ENCODE peak calls at places on chromosomes 12 and 14, in five cellular contexts. One of them, this sample, is unnamed.

GRCh38 chr12:70829070-70829469 is 91.5 kb downstream of the PTPRR start:
- DNase-seq in breast epithelium: no peak
- DNase-seq in IMR-90: no peak
- DNase-seq in prostate gland: no peak
- DNase-seq in lower lobe of right lung: no peak
- DNase-seq in this sample: no peak

GRCh38 chr12:32159381-32159780 is 52.7 kb downstream of the BICD1 start:
- DNase-seq in lower lobe of right lung: no peak
- DNase-seq in prostate gland: no peak
- DNase-seq in IMR-90: no peak
- DNase-seq in breast epithelium: no peak
- DNase-seq in this sample: no peak

GRCh38 chr14:74401504-74402241 is 24.3 kb downstream of the SYNDIG1L start:
- DNase-seq in IMR-90: no peak
- DNase-seq in prostate gland: no peak
- DNase-seq in breast epithelium: no peak
- DNase-seq in lower lobe of right lung: no peak
- DNase-seq in this sample: no peak

GRCh38 chr12:102978316-102978715 is 20.8 kb downstream of the ASCL1 start:
- DNase-seq in breast epithelium: no peak
- DNase-seq in lower lobe of right lung: no peak
- DNase-seq in IMR-90: no peak
- DNase-seq in prostate gland: no peak
- DNase-seq in this sample: no peak

GRCh38 chr12:116882742-116883141 is 1.5 kb upstream of the HRK start:
- DNase-seq in IMR-90: peak; percentile 61
- DNase-seq in prostate gland: no peak
- DNase-seq in breast epithelium: no peak
- DNase-seq in lower lobe of right lung: no peak
- DNase-seq in this sample: peak; percentile 77

GRCh38 chr12:12282761-12283160 is 15.9 kb upstream of the LRP6 start:
- DNase-seq in IMR-90: peak; percentile 85
- DNase-seq in prostate gland: no peak
- DNase-seq in lower lobe of right lung: no peak
- DNase-seq in breast epithelium: no peak
- DNase-seq in this sample: peak; percentile 71

GRCh38 chr14:20383636-20384035 is 29.7 kb downstream of the TEP1 start:
- DNase-seq in IMR-90: no peak
- DNase-seq in prostate gland: no peak
- DNase-seq in breast epithelium: no peak
- DNase-seq in lower lobe of right lung: no peak
- DNase-seq in this sample: no peak

GRCh38 chr12:19970116-19970515 is 398.2 kb upstream of the PDE3A start:
- DNase-seq in IMR-90: peak; percentile 61
- DNase-seq in breast epithelium: no peak
- DNase-seq in lower lobe of right lung: no peak
- DNase-seq in prostate gland: no peak
- DNase-seq in this sample: peak; percentile 73

GRCh38 chr14:59356783-59357182 is 108.4 kb downstream of the GPR135 start:
- DNase-seq in prostate gland: no peak
- DNase-seq in IMR-90: no peak
- DNase-seq in lower lobe of right lung: no peak
- DNase-seq in breast epithelium: no peak
- DNase-seq in this sample: no peak

GRCh38 chr12:32918890-32919791 is 22.6 kb upstream of the PKP2 start:
- DNase-seq in IMR-90: peak; percentile 27
- DNase-seq in lower lobe of right lung: no peak
- DNase-seq in prostate gland: no peak
- DNase-seq in breast epithelium: no peak
- DNase-seq in this sample: peak; percentile 95

GRCh38 chr14:62616668-62617067 is 428.6 kb downstream of the KCNH5 start:
- DNase-seq in IMR-90: no peak
- DNase-seq in breast epithelium: no peak
- DNase-seq in prostate gland: no peak
- DNase-seq in lower lobe of right lung: no peak
- DNase-seq in this sample: no peak

GRCh38 chr14:68932219-68932618 is 46.9 kb downstream of the ACTN1 start:
- DNase-seq in breast epithelium: no peak
- DNase-seq in IMR-90: peak; percentile 89
- DNase-seq in lower lobe of right lung: no peak
- DNase-seq in prostate gland: no peak
- DNase-seq in this sample: peak; percentile 71

GRCh38 chr14:91968280-91968679 is 20.8 kb upstream of the FBLN5 start:
- DNase-seq in prostate gland: no peak
- DNase-seq in IMR-90: no peak
- DNase-seq in lower lobe of right lung: no peak
- DNase-seq in breast epithelium: no peak
- DNase-seq in this sample: no peak

GRCh38 chr14:45177081-45177480 is 41.4 kb downstream of the FANCM start:
- DNase-seq in IMR-90: peak; percentile 86
- DNase-seq in prostate gland: no peak
- DNase-seq in lower lobe of right lung: no peak
- DNase-seq in breast epithelium: no peak
- DNase-seq in this sample: peak; percentile 91

GRCh38 chr12:23555808-23556207 is 393.7 kb downstream of the SOX5 start:
- DNase-seq in lower lobe of right lung: no peak
- DNase-seq in prostate gland: no peak
- DNase-seq in breast epithelium: no peak
- DNase-seq in IMR-90: no peak
- DNase-seq in this sample: no peak

GRCh38 chr12:23552417-23552816 is 397.1 kb downstream of the SOX5 start:
- DNase-seq in breast epithelium: no peak
- DNase-seq in IMR-90: no peak
- DNase-seq in prostate gland: no peak
- DNase-seq in lower lobe of right lung: no peak
- DNase-seq in this sample: no peak

GRCh38 chr12:23556661-23557060 is 392.8 kb downstream of the SOX5 start:
- DNase-seq in prostate gland: no peak
- DNase-seq in breast epithelium: no peak
- DNase-seq in IMR-90: no peak
- DNase-seq in lower lobe of right lung: no peak
- DNase-seq in this sample: no peak

GRCh38 chr12:23559268-23559753 is 390.2 kb downstream of the SOX5 start:
- DNase-seq in IMR-90: no peak
- DNase-seq in breast epithelium: no peak
- DNase-seq in prostate gland: no peak
- DNase-seq in lower lobe of right lung: no peak
- DNase-seq in this sample: no peak

GRCh38 chr12:23555180-23555784 is 394.2 kb downstream of the SOX5 start:
- DNase-seq in breast epithelium: no peak
- DNase-seq in prostate gland: no peak
- DNase-seq in lower lobe of right lung: no peak
- DNase-seq in IMR-90: no peak
- DNase-seq in this sample: no peak
- H3K4me3 ChIP-seq in breast epithelium: no peak overlapping the region
- H3K4me3 ChIP-seq in prostate gland: no peak overlapping the region
- H3K4me3 ChIP-seq in lower lobe of right lung: no peak overlapping the region
- H3K4me3 ChIP-seq in IMR-90: no peak overlapping the region
- H3K4me3 ChIP-seq in this sample: no peak overlapping the region

GRCh38 chr12:93896427-93896826 is 219.3 kb downstream of the CRADD start:
- DNase-seq in breast epithelium: no peak
- DNase-seq in IMR-90: peak; percentile 15
- DNase-seq in lower lobe of right lung: no peak
- DNase-seq in prostate gland: no peak
- DNase-seq in this sample: peak; percentile 32
- TF ChIP-seq CTCF in breast epithelium: no peak
- TF ChIP-seq CTCF in IMR-90: peak; percentile 16
- TF ChIP-seq CTCF in lower lobe of right lung: no peak
- TF ChIP-seq CTCF in prostate gland: no peak
- TF ChIP-seq CTCF in this sample: no peak

GRCh38 chr14:56816575-56817391 is 6.5 kb upstream of the OTX2 start:
- DNase-seq in lower lobe of right lung: no peak
- DNase-seq in breast epithelium: no peak
- DNase-seq in prostate gland: no peak
- DNase-seq in IMR-90: no peak
- DNase-seq in this sample: peak; percentile 9

GRCh38 chr14:56812364-56813103 is 2.3 kb upstream of the OTX2 start:
- DNase-seq in breast epithelium: no peak
- DNase-seq in prostate gland: no peak
- DNase-seq in lower lobe of right lung: no peak
- DNase-seq in IMR-90: no peak
- DNase-seq in this sample: no peak

GRCh38 chr14:56815301-56815700 is 5.0 kb upstream of the OTX2 start:
- DNase-seq in prostate gland: no peak
- DNase-seq in IMR-90: no peak
- DNase-seq in breast epithelium: no peak
- DNase-seq in lower lobe of right lung: no peak
- DNase-seq in this sample: no peak

GRCh38 chr14:56813143-56813551 is 2.9 kb upstream of the OTX2 start:
- DNase-seq in lower lobe of right lung: no peak
- DNase-seq in breast epithelium: no peak
- DNase-seq in IMR-90: no peak
- DNase-seq in prostate gland: no peak
- DNase-seq in this sample: no peak

DNA sequence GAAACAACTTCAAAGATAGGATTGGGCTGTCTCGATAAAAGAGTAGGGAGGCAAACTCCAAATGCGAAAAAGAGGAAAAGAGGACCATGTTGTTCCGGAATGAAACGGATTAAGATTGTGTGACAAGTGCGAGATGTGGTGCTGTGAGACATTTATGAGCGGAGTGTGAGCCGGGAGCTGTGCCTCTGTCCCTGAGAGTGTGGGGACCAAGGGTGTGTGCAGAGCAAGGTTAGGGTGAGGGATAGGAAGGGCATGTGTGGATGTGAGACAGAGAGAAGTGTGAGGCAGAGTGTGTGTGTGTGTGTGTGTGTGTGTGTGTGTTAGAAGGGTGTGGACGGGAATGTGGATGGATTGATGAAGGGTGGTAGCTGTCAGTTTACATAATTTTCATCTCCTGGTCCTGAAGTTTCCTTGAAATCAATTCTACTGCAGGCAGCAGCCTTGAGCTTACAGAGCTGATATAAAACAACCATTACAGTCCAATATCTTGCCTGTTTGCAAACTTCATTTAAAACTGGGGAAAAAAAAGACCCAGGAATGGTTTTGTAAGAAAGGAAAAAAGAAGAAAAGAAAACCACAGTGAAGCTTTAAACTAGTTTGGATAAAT is 4.3 kb upstream of the OTX2 start:
- DNase-seq in IMR-90: no peak
- DNase-seq in prostate gland: no peak
- DNase-seq in lower lobe of right lung: no peak
- DNase-seq in breast epithelium: no peak
- DNase-seq in this sample: no peak
- H3K4me3 ChIP-seq in IMR-90: no peak overlapping the region
- H3K4me3 ChIP-seq in prostate gland: no peak overlapping the region
- H3K4me3 ChIP-seq in lower lobe of right lung: no peak overlapping the region
- H3K4me3 ChIP-seq in breast epithelium: no peak overlapping the region
- H3K4me3 ChIP-seq in this sample: no peak overlapping the region

GRCh38 chr14:89537911-89538310 is 120.9 kb upstream of the FOXN3 start:
- DNase-seq in prostate gland: no peak
- DNase-seq in IMR-90: no peak
- DNase-seq in lower lobe of right lung: no peak
- DNase-seq in breast epithelium: no peak
- DNase-seq in this sample: no peak
- TF ChIP-seq CTCF in prostate gland: no peak
- TF ChIP-seq CTCF in IMR-90: no peak
- TF ChIP-seq CTCF in lower lobe of right lung: no peak
- TF ChIP-seq CTCF in breast epithelium: no peak
- TF ChIP-seq CTCF in this sample: no peak

GRCh38 chr14:95327558-95328374 is 8.1 kb upstream of the CLMN start:
- DNase-seq in IMR-90: no peak
- DNase-seq in prostate gland: no peak
- DNase-seq in breast epithelium: no peak
- DNase-seq in lower lobe of right lung: no peak
- DNase-seq in this sample: no peak
- H3K4me3 ChIP-seq in IMR-90: no peak overlapping the region
- H3K4me3 ChIP-seq in prostate gland: no peak overlapping the region
- H3K4me3 ChIP-seq in breast epithelium: no peak overlapping the region
- H3K4me3 ChIP-seq in lower lobe of right lung: no peak overlapping the region
- H3K4me3 ChIP-seq in this sample: no peak overlapping the region